ENCODE peak calls at places on chromosomes 1 and 21, in five cellular contexts. A is PC-3, J is IMR-90, T is adrenal gland, I is GM20000. L is an unnamed sample.

GRCh38 chr1:203797948-203798347 is 2.5 kb downstream of the ZBED6 start:
- DNase-seq in J (no peak), A (peak), I (no peak), T (no peak), L (no peak)

GRCh38 chr1:14590781-14591180 is 7.7 kb upstream of the KAZN start:
- DNase-seq in A (no peak), I (no peak), T (no peak), J (no peak), L (no peak)

GRCh38 chr1:238558156-238558555 is 667.4 kb upstream of the ZP4 start:
- DNase-seq in J (peak), T (no peak), A (peak), I (no peak), L (no peak)

GRCh38 chr1:175364424-175365076 is 172.0 kb upstream of the KIAA0040 start:
- DNase-seq in A (no peak), T (no peak), J (no peak), I (peak), L (peak)

GRCh38 chr1:66243548-66244130 is 290.3 kb upstream of the SGIP1 start:
- DNase-seq in I (peak), J (peak), T (no peak), A (no peak), L (no peak)

GRCh38 chr1:9877962-9878361 is 32.1 kb downstream of the CTNNBIP1 start:
- DNase-seq in T (no peak), A (peak), J (no peak), I (no peak), L (no peak)

GRCh38 chr1:155320661-155321576 is at the start of gene RUSC1:
- DNase-seq in I (peak), T (peak), A (peak), J (peak), L (peak)

GRCh38 chr1:12610305-12610935 is 7.6 kb downstream of the DHRS3 start:
- DNase-seq in J (peak), I (no peak), T (no peak), A (peak), L (no peak)

GRCh38 chr1:166273618-166274017 is 106.8 kb upstream of the FAM78B start:
- DNase-seq in T (no peak), J (no peak), I (no peak), A (no peak), L (no peak)

GRCh38 chr1:247538561-247538960 is 2.3 kb upstream of the OR2C3 start:
- DNase-seq in I (no peak), A (no peak), J (no peak), T (no peak), L (no peak)

GRCh38 chr1:205137901-205138300 is 16.1 kb upstream of the RBBP5 start:
- DNase-seq in I (no peak), A (no peak), T (no peak), J (no peak), L (no peak)

GRCh38 chr21:39518055-39518844 is 66.5 kb downstream of the SH3BGR start:
- DNase-seq in I (peak), J (peak), A (peak), T (peak), L (peak)

GRCh38 chr1:35371506-35371905 is 103.0 kb downstream of the ZMYM4 start:
- DNase-seq in A (no peak), J (peak), I (no peak), T (no peak), L (no peak)

GRCh38 chr1:114510235-114511047 is 562 bp downstream of the TRIM33 start:
- DNase-seq in T (peak), J (peak), I (peak), A (no peak), L (no peak)

GRCh38 chr1:231334952-231335351 is 2.7 kb downstream of the EXOC8 start:
- DNase-seq in J (no peak), I (no peak), T (no peak), A (no peak), L (no peak)

GRCh38 chr1:192580351-192580962 is 4.9 kb downstream of the RGS1 start:
- DNase-seq in A (peak), T (peak), J (peak), I (peak), L (no peak)

GRCh38 chr1:228226956-228227791 is 19.3 kb downstream of the OBSCN start:
- DNase-seq in J (peak), I (no peak), T (no peak), A (peak), L (no peak)

GRCh38 chr1:29576510-29576909 is 340.2 kb downstream of the PTPRU start:
- DNase-seq in T (no peak), A (peak), I (no peak), J (no peak), L (no peak)

GRCh38 chr1:185695299-185695698 is 38.9 kb upstream of the HMCN1 start:
- DNase-seq in I (no peak), A (peak), J (no peak), T (no peak), L (no peak)

GRCh38 chr1:58983159-58983558 is 199.3 kb upstream of the JUN start:
- DNase-seq in T (no peak), J (peak), A (no peak), I (no peak), L (no peak)

GRCh38 chr1:90475623-90476022 is 241.5 kb downstream of the BARHL2 start:
- DNase-seq in J (peak), I (no peak), A (peak), T (no peak), L (no peak)

GRCh38 chr1:160768295-160768657 is 27.7 kb upstream of the LY9 start:
- DNase-seq in J (no peak), I (peak), A (peak), T (peak), L (peak)

GRCh38 chr1:218350909-218351616 is 5.9 kb downstream of the TGFB2 start:
- DNase-seq in I (no peak), T (no peak), J (peak), A (peak), L (no peak)

GRCh38 chr1:201528631-201529260 is 10.2 kb upstream of the NAV1 start:
- DNase-seq in A (no peak), T (no peak), J (peak), I (no peak), L (no peak)

GRCh38 chr1:109642610-109643009 is 13.3 kb upstream of the GSTM4 start:
- DNase-seq in I (no peak), T (no peak), A (no peak), J (peak), L (no peak)

GRCh38 chr1:240575976-240576666 is 35.8 kb downstream of the GREM2 start:
- DNase-seq in A (no peak), I (no peak), J (peak), T (no peak), L (no peak)

GRCh38 chr1:51316764-51317120 is 13.6 kb downstream of the TTC39A start:
- DNase-seq in J (no peak), T (no peak), I (no peak), A (no peak), L (no peak)

GRCh38 chr1:162218546-162218945 is 149.1 kb downstream of the NOS1AP start:
- DNase-seq in J (no peak), T (no peak), A (no peak), I (no peak), L (no peak)

GRCh38 chr1:21901473-21901847 is 35.6 kb downstream of the HSPG2 start:
- DNase-seq in A (no peak), I (no peak), J (peak), T (no peak), L (no peak)

GRCh38 chr1:151036356-151036755 is at the start of gene BNIPL:
- DNase-seq in J (no peak), T (no peak), A (peak), I (no peak), L (no peak)

GRCh38 chr1:19398309-19398760 is 86.2 kb downstream of the SLC66A1 start:
- DNase-seq in T (no peak), J (peak), I (no peak), A (peak), L (no peak)

GRCh38 chr1:60427701-60428100 is 354.1 kb upstream of the C1orf87 start:
- DNase-seq in I (no peak), T (no peak), J (no peak), A (no peak), L (no peak)

GRCh38 chr1:101051688-101052638 is 26.4 kb upstream of the DPH5 start:
- DNase-seq in I (peak), A (no peak), T (no peak), J (no peak), L (peak)

GRCh38 chr1:26733982-26734381 is 38.2 kb downstream of the ARID1A start:
- DNase-seq in T (no peak), A (peak), I (no peak), J (peak), L (no peak)

GRCh38 chr21:42476493-42477342 is 19.3 kb downstream of the RSPH1 start:
- DNase-seq in J (no peak), T (no peak), I (no peak), A (no peak), L (no peak)

GRCh38 chr1:241521718-241522117 is 2.2 kb upstream of the FH start:
- DNase-seq in J (no peak), I (no peak), T (no peak), A (no peak), L (no peak)

GRCh38 chr1:115764541-115764940 is 4.0 kb downstream of the CASQ2 start:
- DNase-seq in I (no peak), J (peak), T (no peak), A (peak), L (no peak)

GRCh38 chr1:112358798-112359408 is 37.1 kb upstream of the CTTNBP2NL start:
- DNase-seq in A (peak), I (peak), J (peak), T (peak), L (peak)
- TF ChIP-seq CTCF in A (peak), I (peak), J (peak), T (peak), L (peak)

GRCh38 chr1:119544165-119544762 is 37.3 kb downstream of the HSD3B1 start:
- DNase-seq in A (peak), T (no peak), I (no peak), J (no peak), L (no peak)
- TF ChIP-seq CTCF in A (peak), T (no peak), I (peak), J (peak), L (peak)

GRCh38 chr1:33599516-33600115 is 127.2 kb downstream of the ZSCAN20 start:
- DNase-seq in T (no peak), I (no peak), A (no peak), J (no peak), L (no peak)
- TF ChIP-seq CTCF in T (no peak), I (no peak), A (no peak), J (no peak), L (no peak)

GRCh38 chr1:8398677-8399076 is 80.8 kb downstream of the SLC45A1 start:
- DNase-seq in A (no peak), T (no peak), I (no peak), J (no peak), L (no peak)
- TF ChIP-seq CTCF in A (peak), T (no peak), I (no peak), J (no peak), L (no peak)

GRCh38 chr1:48228156-48228555 is 5.6 kb downstream of the SLC5A9 start:
- DNase-seq in J (no peak), T (no peak), I (no peak), A (no peak), L (no peak)
- TF ChIP-seq CTCF in J (no peak), T (no peak), I (no peak), A (peak), L (no peak)

GRCh38 chr21:17726047-17726446 is 93.1 kb downstream of the C21orf91 start:
- DNase-seq in J (peak), T (no peak), I (no peak), A (peak), L (no peak)
- TF ChIP-seq CTCF in J (peak), T (no peak), I (no peak), A (peak), L (no peak)

GRCh38 chr1:212967767-212968166 is 17.4 kb downstream of the VASH2 start:
- DNase-seq in J (peak), A (peak), T (no peak), I (no peak), L (no peak)
- TF ChIP-seq CTCF in J (peak), A (peak), T (peak), I (peak), L (peak)

GRCh38 chr1:243916160-243916559 is 66.1 kb upstream of the AKT3 start:
- DNase-seq in J (peak), T (no peak), I (no peak), A (peak), L (no peak)

GRCh38 chr1:243912347-243912746 is 62.3 kb upstream of the AKT3 start:
- DNase-seq in A (no peak), T (no peak), J (no peak), I (no peak), L (no peak)

GRCh38 chr1:243917863-243918565 is 68.0 kb upstream of the AKT3 start:
- DNase-seq in J (peak), I (no peak), A (peak), T (no peak), L (no peak)

GRCh38 chr1:243921113-243921512 is 71.1 kb upstream of the AKT3 start:
- DNase-seq in I (no peak), A (no peak), T (no peak), J (no peak), L (no peak)

DNA sequence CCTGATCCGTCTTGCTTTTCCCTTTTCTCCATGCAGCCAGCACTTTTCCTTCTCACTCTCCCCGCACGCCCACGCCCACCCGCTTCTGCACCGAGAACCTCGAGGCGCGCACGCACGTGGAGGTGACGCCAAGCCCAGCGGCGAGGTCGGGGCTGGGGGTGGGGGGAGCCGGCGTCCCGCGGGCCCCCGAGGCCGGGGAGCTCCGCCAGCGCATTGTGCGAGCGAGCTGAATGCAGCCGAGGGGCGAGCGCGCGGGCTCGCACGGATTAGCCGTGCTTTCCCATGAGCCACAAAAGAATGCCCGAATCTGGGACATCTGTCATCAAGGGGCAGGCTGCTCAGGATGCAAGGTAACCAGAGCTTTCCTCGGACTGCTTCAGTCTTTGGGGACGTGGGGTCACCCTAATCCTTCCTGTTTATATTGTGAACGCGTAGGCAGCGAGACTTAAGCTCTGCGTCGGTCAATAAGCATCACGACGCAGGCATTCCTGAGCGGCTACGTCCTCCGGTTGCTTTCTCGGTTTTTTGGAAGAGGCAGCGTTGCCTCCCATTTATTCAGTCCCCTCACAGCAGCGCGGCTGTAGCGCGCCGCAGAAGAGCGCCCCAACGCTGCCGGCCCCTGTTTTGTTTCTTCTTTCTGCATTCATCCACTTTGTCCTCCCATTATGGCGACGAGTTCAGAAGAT is 67.3 kb upstream of the AKT3 start:
- DNase-seq in T (peak), J (peak), A (peak), I (no peak), L (peak)
- TF ChIP-seq CTCF in T (no peak), J (peak), A (peak), I (no peak), L (peak)

GRCh38 chr1:222991177-222991576 is 151.9 kb downstream of the TLR5 start:
- DNase-seq in T (no peak), J (no peak), A (no peak), I (no peak), L (no peak)

GRCh38 chr1:222991908-222992307 is 151.1 kb downstream of the TLR5 start:
- DNase-seq in J (no peak), T (peak), I (no peak), A (no peak), L (no peak)

GRCh38 chr1:222989443-222989842 is 153.6 kb downstream of the TLR5 start:
- DNase-seq in I (no peak), T (no peak), J (no peak), A (no peak), L (no peak)

DNA sequence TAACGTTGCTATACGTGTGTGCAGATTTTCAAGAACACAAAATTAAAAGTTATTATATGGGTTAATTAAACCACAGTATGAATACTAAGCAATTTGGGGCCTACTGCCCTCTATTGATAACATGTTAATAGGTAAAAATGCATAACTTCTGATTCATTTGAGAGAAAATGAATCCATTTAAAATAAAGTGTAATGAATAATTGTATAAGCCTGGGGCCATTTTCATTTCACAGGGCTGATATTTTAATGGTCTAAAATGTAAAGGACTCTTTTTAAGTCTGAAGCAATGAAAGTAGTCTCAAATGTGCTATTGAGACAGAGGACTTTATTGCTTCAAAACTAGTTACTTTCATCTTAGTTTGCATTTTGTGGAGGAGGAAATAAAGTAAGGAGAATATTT is 155.4 kb downstream of the TLR5 start:
- DNase-seq in I (no peak), J (no peak), T (no peak), A (no peak), L (no peak)
- TF ChIP-seq CTCF in I (no peak), J (no peak), T (no peak), A (peak), L (no peak)

L was measured in GM13977.